ENCODE peak calls at places on chromosomes 7 and 10, in six cellular contexts. Z is HL-60; M is frontal cortex; P is PC-9; E is stimulated activated CD4-positive, alpha-beta T cell treated with anti-CD3 and anti-CD28 coated beads, Interleukin-12 subunit alpha, Interleukin-12 subunit beta, amount 100 ng/mL, for 48 hours; B is right atrium auricular region. S is an unnamed sample.

GRCh38 chr7:70712942-70713341 is 419.0 kb upstream of the GALNT17 start:
- DNase-seq in Z (no peak), M (no peak), P (no peak), E (no peak), B (no peak), S (no peak)

GRCh38 chr7:151595702-151596340 is 76.1 kb upstream of the RHEB start:
- DNase-seq in Z (no peak), M (no peak), P (no peak), E (no peak), B (no peak), S (no peak)

GRCh38 chr10:2882628-2883027 is 184.7 kb upstream of the PFKP start:
- DNase-seq in Z (no peak), M (no peak), P (no peak), E (no peak), B (no peak), S (no peak)

GRCh38 chr7:28999421-28999820 is 41.3 kb upstream of the TRIL start:
- DNase-seq in Z (no peak), M (no peak), P (no peak), E (no peak), B (no peak), S (no peak)

GRCh38 chr10:101492205-101492604 is 95.9 kb downstream of the POLL start:
- DNase-seq in Z (no peak), M (no peak), P (no peak), E (no peak), B (no peak), S (no peak)

GRCh38 chr7:116577320-116577871 is 52.6 kb downstream of the CAV1 start:
- DNase-seq in Z (no peak), M (no peak), P (no peak), E (no peak), B (no peak), S (no peak)

GRCh38 chr7:158392251-158392650 is 195.4 kb downstream of the PTPRN2 start:
- DNase-seq in Z (no peak), M (no peak), P (no peak), E (no peak), B (no peak), S (no peak)

GRCh38 chr7:27205325-27206280 is 5.7 kb upstream of the HOXA13 start:
- DNase-seq in Z (no peak), M (no peak), P (no peak), E (no peak), B (peak; percentile 38), S (no peak)

GRCh38 chr10:115710136-115710535 is 562.9 kb downstream of the GFRA1 start:
- DNase-seq in Z (no peak), M (no peak), P (no peak), E (no peak), B (no peak), S (no peak)

GRCh38 chr7:30658471-30659074 is 23.7 kb downstream of the CRHR2 start:
- DNase-seq in Z (peak; percentile 18), M (no peak), P (no peak), E (no peak), B (no peak), S (no peak)

GRCh38 chr7:4129481-4130122 is 552.5 kb upstream of the FOXK1 start:
- DNase-seq in Z (no peak), M (peak; percentile 40), P (no peak), E (no peak), B (no peak), S (no peak)

GRCh38 chr10:125782661-125783060 is 7.0 kb upstream of the MMP21 start:
- DNase-seq in Z (no peak), M (no peak), P (no peak), E (no peak), B (no peak), S (no peak)

GRCh38 chr7:2282185-2282751 is 32.0 kb downstream of the SNX8 start:
- DNase-seq in Z (no peak), M (no peak), P (no peak), E (no peak), B (no peak), S (no peak)

GRCh38 chr7:45595809-45596664 is 21.9 kb downstream of the ADCY1 start:
- DNase-seq in Z (no peak), M (no peak), P (no peak), E (no peak), B (peak; percentile 34), S (no peak)

GRCh38 chr7:103805376-103805775 is 184.1 kb downstream of the RELN start:
- DNase-seq in Z (no peak), M (no peak), P (no peak), E (no peak), B (no peak), S (no peak)

GRCh38 chr7:128352138-128352537 is 8.4 kb upstream of the RBM28 start:
- DNase-seq in Z (no peak), M (peak; percentile 72), P (no peak), E (no peak), B (no peak), S (no peak)

GRCh38 chr7:31073486-31074383 is 21.6 kb downstream of the ADCYAP1R1 start:
- DNase-seq in Z (no peak), M (no peak), P (no peak), E (no peak), B (no peak), S (no peak)

GRCh38 chr10:63573068-63573697 is 52.0 kb downstream of the REEP3 start:
- DNase-seq in Z (no peak), M (no peak), P (no peak), E (no peak), B (no peak), S (peak; percentile 44)

GRCh38 chr10:71214641-71215160 is 2.3 kb downstream of the UNC5B start:
- DNase-seq in Z (no peak), M (no peak), P (no peak), E (no peak), B (no peak), S (no peak)

GRCh38 chr7:151007469-151007898 is 16.7 kb downstream of the NOS3 start:
- DNase-seq in Z (no peak), M (no peak), P (peak; percentile 65), E (no peak), B (no peak), S (no peak)

GRCh38 chr10:112466802-112467201 is 19.8 kb downstream of the VTI1A start:
- DNase-seq in Z (no peak), M (no peak), P (no peak), E (no peak), B (no peak), S (no peak)

GRCh38 chr7:128917061-128917460 is 6.6 kb upstream of the KCP start:
- DNase-seq in Z (no peak), M (no peak), P (no peak), E (no peak), B (no peak), S (no peak)

GRCh38 chr10:77116904-77117303 is 520.7 kb downstream of the KCNMA1 start:
- DNase-seq in Z (no peak), M (no peak), P (no peak), E (no peak), B (no peak), S (no peak)

GRCh38 chr10:23868121-23868520 is 340.8 kb upstream of the KIAA1217 start:
- DNase-seq in Z (no peak), M (no peak), P (no peak), E (no peak), B (no peak), S (no peak)

GRCh38 chr10:11270135-11270857 is 252.6 kb downstream of the CELF2 start:
- DNase-seq in Z (no peak), M (peak; percentile 36), P (peak; percentile 47), E (peak; percentile 79), B (peak; percentile 89), S (no peak)

GRCh38 chr10:131902691-131903090 is 1.9 kb downstream of the PPP2R2D start:
- DNase-seq in Z (no peak), M (no peak), P (no peak), E (no peak), B (no peak), S (no peak)

GRCh38 chr7:87059525-87060287 is at the start of gene ELAPOR2:
- DNase-seq in Z (no peak), M (peak; percentile 87), P (peak; percentile 84), E (peak; percentile 63), B (peak; percentile 60), S (no peak)

GRCh38 chr10:83871486-83872081 is 267.7 kb upstream of the GHITM start:
- DNase-seq in Z (peak; percentile 31), M (peak; percentile 39), P (peak; percentile 71), E (peak; percentile 63), B (peak; percentile 68), S (no peak)

GRCh38 chr10:71753960-71754505 is 19.3 kb downstream of the VSIR start:
- DNase-seq in Z (peak; percentile 34), M (no peak), P (no peak), E (no peak), B (no peak), S (no peak)

GRCh38 chr10:96548589-96548988 is 34.9 kb upstream of the TLL2 start:
- DNase-seq in Z (no peak), M (no peak), P (no peak), E (no peak), B (peak; percentile 61), S (no peak)

GRCh38 chr10:80529604-80530003 is 8.1 kb upstream of the SH2D4B start:
- DNase-seq in Z (no peak), M (no peak), P (no peak), E (no peak), B (no peak), S (no peak)

GRCh38 chr7:36021917-36022550 is 131.0 kb upstream of the EEPD1 start:
- DNase-seq in Z (no peak), M (no peak), P (no peak), E (no peak), B (no peak), S (no peak)

GRCh38 chr7:132590162-132590561 is 13.9 kb upstream of the PLXNA4 start:
- DNase-seq in Z (no peak), M (no peak), P (no peak), E (no peak), B (no peak), S (no peak)